ENCODE peak calls at places on chromosome 11, in nine cellular contexts. B is tibial artery, T is thoracic aorta, A is heart left ventricle, G is left ventricle myocardium inferior, N is fibroblast of villous mesenchyme, C is AG09309, H is K562, I is mesothelial cell of epicardium. Y is an unnamed sample.
A peak's percentile ranks its signal among the peaks of the same experiment; 100 is the strongest.

GRCh38 chr11:10930961-10931760 is 73.3 kb upstream of the ZBED5 start:
- DNase-seq in B (peak; percentile 66), T (peak; percentile 31), A (peak; percentile 78), G (peak; percentile 74), N (peak; percentile 84), C (no peak), H (peak; percentile 46), I (peak; percentile 77), Y (peak; percentile 58)

GRCh38 chr11:73939096-73939495 is 11.7 kb upstream of the DNAJB13 start:
- DNase-seq in B (no peak), T (no peak), A (no peak), G (no peak), N (peak; percentile 16), C (no peak), H (no peak), I (no peak), Y (no peak)

GRCh38 chr11:59212744-59213573 is at the start of gene MPEG1:
- DNase-seq in B (peak; percentile 41), T (no peak), A (no peak), G (no peak), N (no peak), C (no peak), H (no peak), I (no peak), Y (no peak)

GRCh38 chr11:61163714-61164609 is 2.7 kb upstream of the VPS37C start:
- DNase-seq in B (no peak), T (no peak), A (no peak), G (no peak), N (no peak), C (no peak), H (peak; percentile 81), I (no peak), Y (no peak)

GRCh38 chr11:82233211-82233610 is 500.5 kb downstream of the FAM181B start:
- DNase-seq in B (no peak), T (no peak), A (no peak), G (no peak), N (no peak), C (no peak), H (no peak), I (no peak), Y (no peak)

GRCh38 chr11:113540416-113541330 is 65.5 kb upstream of the DRD2 start:
- DNase-seq in B (no peak), T (no peak), A (no peak), G (no peak), N (no peak), C (no peak), H (no peak), I (no peak), Y (no peak)

GRCh38 chr11:125460275-125460674 is 35.8 kb downstream of the FEZ1 start:
- DNase-seq in B (no peak), T (no peak), A (no peak), G (no peak), N (no peak), C (no peak), H (no peak), I (no peak), Y (no peak)

GRCh38 chr11:68956142-68956541 is 24.6 kb downstream of the MRGPRD start:
- DNase-seq in B (no peak), T (no peak), A (no peak), G (no peak), N (no peak), C (no peak), H (peak; percentile 68), I (no peak), Y (no peak)

GRCh38 chr11:33089776-33090175 is 50.4 kb downstream of the TCP11L1 start:
- DNase-seq in B (no peak), T (no peak), A (no peak), G (no peak), N (peak; percentile 10), C (no peak), H (no peak), I (no peak), Y (no peak)

DNA sequence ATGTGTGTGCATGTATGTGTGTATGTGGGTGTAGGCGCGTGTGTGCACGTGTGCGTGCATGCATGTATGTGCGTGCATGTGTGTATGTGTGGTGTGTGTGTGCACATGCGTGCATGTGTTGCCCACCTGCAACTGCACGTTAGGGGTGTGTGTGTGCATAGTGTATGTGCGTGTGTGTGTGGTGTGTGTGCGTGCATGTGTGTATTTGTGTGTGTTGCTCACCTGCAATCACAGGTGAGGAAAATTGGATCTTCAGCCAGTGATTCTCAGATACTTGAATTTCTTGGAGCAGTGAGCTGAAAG is 54.3 kb downstream of the ST14 start:
- DNase-seq in B (no peak), T (no peak), A (no peak), G (no peak), N (no peak), C (no peak), H (no peak), I (peak; percentile 26), Y (peak; percentile 2)
- TF ChIP-seq CTCF in B (no peak), T (no peak), A (no peak), G (no peak), N (no peak), C (no peak), H (no peak), I (no peak), Y (no peak)

GRCh38 chr11:45096636-45097035 is 49.8 kb upstream of the PRDM11 start:
- DNase-seq in B (no peak), T (no peak), A (no peak), G (no peak), N (no peak), C (no peak), H (no peak), I (no peak), Y (no peak)
- TF ChIP-seq CTCF in B (no peak), T (no peak), A (no peak), G (no peak), N (no peak), C (no peak), H (no peak), I (no peak), Y (no peak)

GRCh38 chr11:27528711-27529110 is 22.1 kb upstream of the LIN7C start:
- DNase-seq in B (no peak), T (no peak), A (no peak), G (no peak), N (no peak), C (no peak), H (no peak), I (no peak), Y (no peak)
- TF ChIP-seq CTCF in B (no peak), T (no peak), A (peak; percentile 18), G (peak; percentile 32), N (no peak), C (peak; percentile 39), H (peak; percentile 5), I (no peak), Y (no peak)

GRCh38 chr11:62974848-62975522 is 9.8 kb downstream of the SLC22A6 start:
- DNase-seq in B (no peak), T (no peak), A (peak; percentile 77), G (peak; percentile 56), N (peak; percentile 13), C (no peak), H (peak; percentile 48), I (peak; percentile 54), Y (no peak)
- TF ChIP-seq CTCF in B (no peak), T (peak; percentile 21), A (peak; percentile 61), G (peak; percentile 63), N (peak; percentile 51), C (peak; percentile 31), H (peak; percentile 55), I (no peak), Y (peak; percentile 66)

DNA sequence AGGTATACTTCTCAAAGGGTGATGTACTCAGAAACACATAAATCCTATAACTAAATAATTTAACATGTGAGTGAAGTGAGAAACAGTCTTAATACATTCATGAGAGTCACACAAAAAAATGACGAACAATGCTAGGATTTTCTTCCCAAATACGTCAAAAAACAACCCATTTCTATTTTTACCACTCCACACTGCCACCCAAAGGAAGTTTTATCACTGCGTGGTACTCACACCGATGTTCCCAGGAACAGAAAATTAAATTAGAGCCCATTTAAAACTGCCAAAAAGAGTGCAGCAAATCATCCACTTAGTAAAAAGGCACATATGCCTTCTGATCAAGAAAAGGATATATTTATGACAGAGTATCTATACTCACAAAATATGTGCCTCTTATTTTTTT is 710.9 kb upstream of the FAT3 start:
- DNase-seq in B (no peak), T (no peak), A (no peak), G (no peak), N (no peak), C (no peak), H (no peak), I (no peak), Y (no peak)
- TF ChIP-seq CTCF in B (no peak), T (no peak), A (no peak), G (peak; percentile 23), N (no peak), C (no peak), H (no peak), I (no peak), Y (peak; percentile 39)